ENCODE peak calls at places on chromosome 6, in five cellular contexts. T is AG04450, W is Peyer's patch, S is neuronal stem cell, F is hepatocyte. L is an unnamed sample.

GRCh38 chr6:52328303-52328662 is 33.7 kb upstream of the PAQR8 start:
- DNase-seq in T (no peak), W (no peak), S (no peak), F (peak), L (no peak)

GRCh38 chr6:117195728-117196127 is 69.6 kb upstream of the VGLL2 start:
- DNase-seq in T (no peak), W (no peak), S (no peak), F (no peak), L (no peak)

GRCh38 chr6:51753635-51754034 is 333.8 kb downstream of the PKHD1 start:
- DNase-seq in T (no peak), W (no peak), S (peak), F (peak), L (no peak)

GRCh38 chr6:158758941-158759479 is 60.2 kb downstream of the EZR start:
- DNase-seq in T (no peak), W (no peak), S (no peak), F (no peak), L (no peak)

GRCh38 chr6:122126894-122127293 is 272.6 kb upstream of the HSF2 start:
- DNase-seq in T (no peak), W (no peak), S (no peak), F (no peak), L (no peak)

GRCh38 chr6:13272131-13273046 is 55.9 kb downstream of the TBC1D7 start:
- DNase-seq in T (no peak), W (no peak), S (no peak), F (no peak), L (no peak)

GRCh38 chr6:63802606-63803206 is 167.1 kb downstream of the PHF3 start:
- DNase-seq in T (no peak), W (no peak), S (no peak), F (no peak), L (peak)

GRCh38 chr6:35757461-35758123 is 18.8 kb upstream of the CLPSL2 start:
- DNase-seq in T (no peak), W (no peak), S (no peak), F (peak), L (peak)

GRCh38 chr6:149888659-149889058 is 9.3 kb downstream of the RAET1E start:
- DNase-seq in T (no peak), W (no peak), S (no peak), F (no peak), L (peak)

GRCh38 chr6:167815296-167815980 is 11.3 kb upstream of the AFDN start:
- DNase-seq in T (no peak), W (no peak), S (no peak), F (no peak), L (no peak)

GRCh38 chr6:145883263-145883662 is 68.7 kb upstream of the FBXO30 start:
- DNase-seq in T (no peak), W (no peak), S (no peak), F (no peak), L (no peak)

GRCh38 chr6:219019-219570 is 73.2 kb upstream of the DUSP22 start:
- DNase-seq in T (no peak), W (no peak), S (no peak), F (no peak), L (no peak)

GRCh38 chr6:84897874-84898635 is 133.7 kb upstream of the TBX18 start:
- DNase-seq in T (no peak), W (no peak), S (no peak), F (no peak), L (peak)

GRCh38 chr6:168032383-168032760 is 34.9 kb downstream of the KIF25 start:
- DNase-seq in T (peak), W (no peak), S (no peak), F (peak), L (peak)

GRCh38 chr6:141153563-141153962 is 979.2 kb upstream of the GJE1 start:
- DNase-seq in T (no peak), W (no peak), S (no peak), F (no peak), L (no peak)

GRCh38 chr6:158660331-158660730 is 10.5 kb downstream of the SYTL3 start:
- DNase-seq in T (no peak), W (no peak), S (no peak), F (peak), L (no peak)

GRCh38 chr6:105276374-105276773 is 96.6 kb upstream of the POPDC3 start:
- DNase-seq in T (no peak), W (no peak), S (no peak), F (no peak), L (no peak)

GRCh38 chr6:114153448-114153847 is 182.5 kb upstream of the HDAC2 start:
- DNase-seq in T (no peak), W (no peak), S (no peak), F (no peak), L (no peak)

GRCh38 chr6:159594750-159595117 is 98.3 kb downstream of the SOD2 start:
- DNase-seq in T (no peak), W (no peak), S (no peak), F (no peak), L (peak)

GRCh38 chr6:5785235-5785634 is 221.5 kb downstream of the NRN1 start:
- DNase-seq in T (no peak), W (no peak), S (no peak), F (no peak), L (no peak)

GRCh38 chr6:6907286-6907685 is 200.5 kb upstream of the RREB1 start:
- DNase-seq in T (no peak), W (no peak), S (no peak), F (no peak), L (no peak)

GRCh38 chr6:113860165-113860955 is 3.2 kb downstream of the MARCKS start:
- DNase-seq in T (no peak), W (no peak), S (no peak), F (peak), L (peak)

GRCh38 chr6:108996208-108996607 is 98.4 kb downstream of the SESN1 start:
- DNase-seq in T (no peak), W (no peak), S (no peak), F (no peak), L (no peak)
- H3K4me3 ChIP-seq in T (no peak), W (no peak), S (no peak), F (no peak), L (no peak)

GRCh38 chr6:56040875-56041274 is 165.5 kb upstream of the BMP5 start:
- DNase-seq in T (no peak), W (no peak), S (no peak), F (no peak), L (peak)

GRCh38 chr6:56046576-56046975 is 171.2 kb upstream of the BMP5 start:
- DNase-seq in T (no peak), W (no peak), S (no peak), F (no peak), L (peak)

GRCh38 chr6:56043076-56043475 is 167.7 kb upstream of the BMP5 start:
- DNase-seq in T (no peak), W (no peak), S (no peak), F (no peak), L (no peak)

GRCh38 chr6:56041591-56041990 is 166.2 kb upstream of the BMP5 start:
- DNase-seq in T (no peak), W (no peak), S (no peak), F (no peak), L (no peak)

GRCh38 chr6:56043761-56044160 is 168.4 kb upstream of the BMP5 start:
- DNase-seq in T (no peak), W (no peak), S (no peak), F (no peak), L (no peak)
- H3K4me3 ChIP-seq in T (no peak), W (no peak), S (no peak), F (no peak), L (no peak)

GRCh38 chr6:2179950-2180349 is 65.5 kb downstream of the GMDS start:
- DNase-seq in T (no peak), W (no peak), S (no peak), F (no peak), L (peak)

GRCh38 chr6:2173203-2173961 is 72.0 kb downstream of the GMDS start:
- DNase-seq in T (no peak), W (no peak), S (no peak), F (no peak), L (no peak)

GRCh38 chr6:2182251-2182650 is 63.2 kb downstream of the GMDS start:
- DNase-seq in T (no peak), W (no peak), S (no peak), F (no peak), L (no peak)

GRCh38 chr6:2181567-2181966 is 63.8 kb downstream of the GMDS start:
- DNase-seq in T (no peak), W (no peak), S (no peak), F (no peak), L (no peak)

GRCh38 chr6:2178125-2178524 is 67.3 kb downstream of the GMDS start:
- DNase-seq in T (no peak), W (no peak), S (no peak), F (no peak), L (no peak)
- H3K4me3 ChIP-seq in T (no peak), W (no peak), S (no peak), F (no peak), L (no peak)

GRCh38 chr6:126792340-126792739 is 326.1 kb upstream of the RSPO3 start:
- DNase-seq in T (no peak), W (no peak), S (no peak), F (no peak), L (no peak)

GRCh38 chr6:126786262-126786661 is 332.2 kb upstream of the RSPO3 start:
- DNase-seq in T (no peak), W (no peak), S (no peak), F (no peak), L (no peak)

GRCh38 chr6:126788961-126789365 is 329.5 kb upstream of the RSPO3 start:
- DNase-seq in T (no peak), W (no peak), S (no peak), F (no peak), L (no peak)

GRCh38 chr6:126787635-126788034 is 330.8 kb upstream of the RSPO3 start:
- DNase-seq in T (no peak), W (no peak), S (no peak), F (no peak), L (no peak)
- H3K4me3 ChIP-seq in T (no peak), W (no peak), S (no peak), F (no peak), L (no peak)

DNA sequence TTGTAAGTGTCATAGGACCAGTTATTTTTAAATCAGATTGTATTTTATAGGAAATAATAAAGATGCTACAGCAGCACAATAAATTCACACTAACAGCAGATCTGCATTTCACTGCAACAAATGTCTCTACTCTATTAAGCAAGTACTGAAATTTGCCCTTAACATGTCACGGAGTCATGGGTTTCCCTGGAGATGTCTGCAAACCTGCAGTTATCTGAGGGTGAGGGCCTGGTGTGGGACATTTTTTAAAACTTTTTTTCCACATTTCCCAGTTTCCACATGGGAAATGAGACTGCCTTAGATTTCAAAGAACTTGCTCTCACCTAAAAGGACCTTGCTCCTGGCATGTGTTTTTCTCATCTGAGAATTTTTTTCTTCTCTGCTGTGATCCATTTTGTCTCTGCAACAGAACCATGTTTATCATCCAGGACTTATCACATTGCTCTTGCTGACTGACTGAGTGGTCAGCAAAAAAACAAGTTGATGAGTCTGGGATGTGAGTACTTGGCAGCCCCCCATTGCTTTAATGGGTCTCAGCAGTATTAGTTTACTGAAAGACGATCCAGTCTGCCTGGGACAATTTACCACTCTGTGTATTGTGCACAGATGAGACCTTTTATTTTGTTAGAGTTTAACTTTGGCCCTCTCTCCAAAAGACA is 268.9 kb downstream of the BTBD9 start:
- DNase-seq in T (no peak), W (no peak), S (no peak), F (peak), L (no peak)
- H3K4me3 ChIP-seq in T (no peak), W (no peak), S (no peak), F (no peak), L (no peak)

L was measured in cardiac fibroblast.